ENCODE peak calls at places on chromosomes 5 and 9, in seven cellular contexts. N, U, H, F, A, Z and Q are unnamed samples.
A peak's percentile ranks its signal among the peaks of the same experiment; 100 is the strongest.

GRCh38 chr5:63963080-63963735 is 963 bp upstream of the HTR1A start:
- DNase-seq in N (peak; percentile 52), U (peak; percentile 75), H (peak; percentile 97), F (no peak), A (no peak), Z (peak; percentile 43), Q (no peak)

GRCh38 chr5:122120957-122121356 is 8.4 kb upstream of the ZNF474 start:
- DNase-seq in N (peak; percentile 29), U (no peak), H (no peak), F (no peak), A (no peak), Z (peak; percentile 69), Q (no peak)

GRCh38 chr5:73380710-73381586 is 67.6 kb downstream of the FOXD1 start:
- DNase-seq in N (no peak), U (no peak), H (peak; percentile 72), F (no peak), A (no peak), Z (no peak), Q (no peak)

GRCh38 chr9:87285183-87285582 is 212.5 kb upstream of the DAPK1 start:
- DNase-seq in N (peak; percentile 23), U (no peak), H (no peak), F (no peak), A (no peak), Z (no peak), Q (no peak)

GRCh38 chr5:37816883-37817282 is 23.0 kb downstream of the GDNF start:
- DNase-seq in N (peak; percentile 49), U (no peak), H (no peak), F (no peak), A (no peak), Z (no peak), Q (no peak)

GRCh38 chr5:126497506-126497905 is 74.3 kb downstream of the GRAMD2B start:
- DNase-seq in N (no peak), U (no peak), H (no peak), F (no peak), A (no peak), Z (no peak), Q (no peak)

GRCh38 chr9:21465859-21466518 is 16.1 kb downstream of the IFNE start:
- DNase-seq in N (peak; percentile 68), U (no peak), H (peak; percentile 84), F (no peak), A (no peak), Z (peak; percentile 51), Q (no peak)

GRCh38 chr9:114483499-114483898 is 21.8 kb downstream of the WHRN start:
- DNase-seq in N (no peak), U (no peak), H (no peak), F (peak; percentile 11), A (no peak), Z (peak; percentile 86), Q (no peak)

GRCh38 chr9:21413089-21414023 is 4.4 kb downstream of the IFNA8 start:
- DNase-seq in N (no peak), U (no peak), H (peak; percentile 54), F (no peak), A (no peak), Z (no peak), Q (no peak)

GRCh38 chr5:123365163-123365562 is 58.0 kb downstream of the CEP120 start:
- DNase-seq in N (peak; percentile 18), U (no peak), H (no peak), F (no peak), A (no peak), Z (no peak), Q (no peak)

GRCh38 chr9:124033967-124034366 is 22.4 kb downstream of the LHX2 start:
- DNase-seq in N (no peak), U (no peak), H (no peak), F (no peak), A (no peak), Z (no peak), Q (no peak)
- H3K27me3 ChIP-seq in N (peaks cover 82% of the 10 kb centered on the region), U (peaks cover 7% of the 10 kb centered on the region), H (peaks cover 37% of the 10 kb centered on the region), F (no peaks in the 10 kb centered on the region), A (no peaks in the 10 kb centered on the region), Z (peaks cover 36% of the 10 kb centered on the region), Q (peaks cover 2% of the 10 kb centered on the region)

GRCh38 chr5:78626009-78626571 is 22.5 kb downstream of the LHFPL2 start:
- DNase-seq in N (peak; percentile 57), U (no peak), H (no peak), F (peak; percentile 67), A (no peak), Z (no peak), Q (no peak)

GRCh38 chr5:78628260-78629024 is 20.1 kb downstream of the LHFPL2 start:
- DNase-seq in N (no peak), U (no peak), H (no peak), F (no peak), A (no peak), Z (no peak), Q (no peak)

GRCh38 chr5:78627766-78628165 is 20.8 kb downstream of the LHFPL2 start:
- DNase-seq in N (peak; percentile 54), U (no peak), H (no peak), F (no peak), A (no peak), Z (no peak), Q (no peak)

GRCh38 chr5:78624992-78625391 is 23.6 kb downstream of the LHFPL2 start:
- DNase-seq in N (no peak), U (no peak), H (no peak), F (no peak), A (no peak), Z (no peak), Q (no peak)

DNA sequence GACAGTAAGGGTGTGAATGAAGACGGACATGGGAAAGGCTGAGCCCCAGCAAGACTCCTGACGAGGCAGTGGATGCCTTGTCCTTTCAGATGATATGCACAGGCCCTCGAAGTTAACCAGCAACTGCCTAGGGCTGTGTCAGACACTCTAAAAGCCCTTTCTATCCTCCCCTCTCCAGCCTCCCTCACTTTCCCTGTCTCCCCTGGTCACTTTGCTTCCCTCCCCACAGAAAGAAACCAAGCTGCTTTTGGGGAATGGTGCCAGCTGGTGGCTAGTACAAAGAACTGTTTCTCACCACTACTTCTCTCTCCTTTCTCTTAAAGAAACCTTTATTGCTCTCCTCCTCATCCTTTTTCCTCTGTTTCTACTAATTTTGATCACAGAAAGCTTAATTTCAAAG is 21.4 kb downstream of the LHFPL2 start:
- DNase-seq in N (no peak), U (no peak), H (no peak), F (no peak), A (no peak), Z (no peak), Q (no peak)
- TF ChIP-seq CTCF in N (peak; percentile 48), U (peak; percentile 45), H (peak; percentile 38), F (peak; percentile 33), A (no peak), Z (peak; percentile 45), Q (peak; percentile 46)

GRCh38 chr5:135476615-135477493 is 24.7 kb upstream of the TIFAB start:
- DNase-seq in N (no peak), U (no peak), H (no peak), F (no peak), A (no peak), Z (no peak), Q (no peak)
- H3K27me3 ChIP-seq in N (peaks cover 70% of the 10 kb centered on the region), U (peaks cover 50% of the 10 kb centered on the region), H (peaks cover 75% of the 10 kb centered on the region), F (no peaks in the 10 kb centered on the region), A (no peaks in the 10 kb centered on the region), Z (peaks cover 78% of the 10 kb centered on the region), Q (peaks cover 2% of the 10 kb centered on the region)

GRCh38 chr5:145660897-145661650 is 174.1 kb downstream of the PRELID2 start:
- DNase-seq in N (peak; percentile 60), U (no peak), H (no peak), F (no peak), A (no peak), Z (no peak), Q (no peak)
- TF ChIP-seq CTCF in N (no peak), U (no peak), H (no peak), F (no peak), A (no peak), Z (no peak), Q (no peak)

GRCh38 chr9:37031902-37032301 is 2.2 kb downstream of the PAX5 start:
- DNase-seq in N (no peak), U (no peak), H (peak; percentile 50), F (no peak), A (no peak), Z (no peak), Q (no peak)
- H3K27me3 ChIP-seq in N (peaks cover 97% of the 10 kb centered on the region), U (peaks cover 93% of the 10 kb centered on the region), H (peaks cover 98% of the 10 kb centered on the region), F (peaks cover 36% of the 10 kb centered on the region), A (no peaks in the 10 kb centered on the region), Z (peaks cover 5% of the 10 kb centered on the region), Q (no peaks in the 10 kb centered on the region)

GRCh38 chr5:137734962-137735530 is 843 bp downstream of the KLHL3 start:
- DNase-seq in N (peak; percentile 52), U (no peak), H (peak; percentile 62), F (peak; percentile 71), A (no peak), Z (no peak), Q (no peak)

GRCh38 chr5:137737349-137738256 is 1.7 kb upstream of the KLHL3 start:
- DNase-seq in N (peak; percentile 74), U (no peak), H (no peak), F (no peak), A (no peak), Z (peak; percentile 94), Q (peak; percentile 21)

GRCh38 chr5:137733011-137733410 is 2.9 kb downstream of the KLHL3 start:
- DNase-seq in N (peak; percentile 18), U (no peak), H (no peak), F (no peak), A (no peak), Z (peak; percentile 73), Q (no peak)

GRCh38 chr5:137733922-137734695 is 1.8 kb downstream of the KLHL3 start:
- DNase-seq in N (peak; percentile 47), U (no peak), H (peak; percentile 27), F (no peak), A (no peak), Z (no peak), Q (no peak)

DNA sequence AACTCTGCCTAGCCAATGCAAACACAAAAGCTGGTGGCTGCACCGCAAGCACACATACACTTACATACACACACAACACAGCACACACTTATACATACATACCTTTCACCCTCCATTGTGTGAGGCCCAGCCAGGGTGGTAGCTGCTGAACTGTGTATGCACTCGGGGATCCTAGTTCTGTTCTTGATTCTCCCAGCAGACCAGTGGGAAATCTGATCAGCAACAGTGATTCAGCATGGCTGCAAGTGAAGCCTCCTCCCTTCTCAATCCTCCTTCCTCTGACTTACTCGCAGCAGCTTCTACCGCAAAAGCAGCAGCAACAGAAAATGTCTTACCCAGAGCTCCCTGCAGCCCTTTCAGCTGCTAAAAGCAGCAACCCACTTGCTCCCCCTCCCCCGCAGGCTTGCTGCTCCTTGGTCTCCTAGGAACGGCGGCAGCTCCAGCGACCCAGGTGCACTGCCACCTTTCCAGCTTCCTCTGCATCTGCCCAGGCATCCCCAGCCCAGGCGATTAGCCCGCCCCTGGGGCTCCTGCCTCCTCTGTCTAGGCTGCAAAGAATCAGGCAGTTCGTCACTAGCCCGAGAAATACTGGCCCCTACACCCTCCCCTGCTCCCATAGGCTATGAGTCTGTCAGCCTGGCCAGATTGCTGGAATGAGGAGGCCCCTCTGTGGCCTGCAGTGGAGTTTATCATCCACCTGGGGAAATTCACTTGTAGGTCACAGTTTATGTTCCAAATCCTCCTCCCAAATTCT is at the start of gene KLHL3:
- DNase-seq in N (peak; percentile 66), U (peak; percentile 87), H (peak; percentile 95), F (peak; percentile 67), A (peak; percentile 50), Z (peak; percentile 61), Q (peak; percentile 63)
- TF ChIP-seq CTCF in N (peak; percentile 36), U (peak; percentile 60), H (peak; percentile 33), F (peak; percentile 29), A (no peak), Z (no peak), Q (no peak)

GRCh38 chr9:123257276-123257675 is 11.1 kb downstream of the STRBP start:
- DNase-seq in N (no peak), U (no peak), H (no peak), F (no peak), A (no peak), Z (no peak), Q (no peak)
- H3K27me3 ChIP-seq in N (peaks cover 1% of the 10 kb centered on the region), U (no peaks in the 10 kb centered on the region), H (no peaks in the 10 kb centered on the region), F (no peaks in the 10 kb centered on the region), A (no peaks in the 10 kb centered on the region), Z (no peaks in the 10 kb centered on the region), Q (no peaks in the 10 kb centered on the region)

GRCh38 chr9:120383999-120384924 is 195.7 kb downstream of the CDK5RAP2 start:
- DNase-seq in N (peak; percentile 65), U (no peak), H (peak; percentile 11), F (peak; percentile 78), A (peak; percentile 68), Z (no peak), Q (no peak)
- TF ChIP-seq CTCF in N (no peak), U (no peak), H (no peak), F (no peak), A (no peak), Z (no peak), Q (no peak)